ENCODE peak calls at places on chromosomes 1 and 21, in four cellular contexts. D is gastrocnemius medialis, C is GM23338, Z is fibroblast of lung. U is an unnamed sample.

GRCh38 chr1:77687519-77687906 is 5.1 kb upstream of the ZZZ3 start:
- DNase-seq in D (no peak), C (peak; percentile 91), Z (peak; percentile 14), U (no peak)

GRCh38 chr1:53697671-53698380 is 41.1 kb downstream of the GLIS1 start:
- DNase-seq in D (no peak), C (no peak), Z (peak; percentile 34), U (no peak)

GRCh38 chr1:80258659-80259058 is 1252.1 kb upstream of the ADGRL4 start:
- DNase-seq in D (no peak), C (peak; percentile 11), Z (no peak), U (no peak)

GRCh38 chr1:169193191-169193850 is 86.8 kb downstream of the ATP1B1 start:
- DNase-seq in D (peak; percentile 29), C (no peak), Z (peak; percentile 16), U (no peak)

GRCh38 chr1:243596441-243597183 is 253.4 kb downstream of the AKT3 start:
- DNase-seq in D (no peak), C (no peak), Z (peak; percentile 99), U (no peak)

GRCh38 chr1:85580046-85580411 is 532 bp upstream of the CCN1 start:
- DNase-seq in D (peak; percentile 47), C (peak; percentile 71), Z (peak; percentile 88), U (peak; percentile 77)

GRCh38 chr1:147079400-147080012 is 92.8 kb downstream of the PRKAB2 start:
- DNase-seq in D (no peak), C (peak; percentile 30), Z (no peak), U (no peak)

GRCh38 chr1:184691719-184692324 is 62.8 kb downstream of the EDEM3 start:
- DNase-seq in D (no peak), C (peak; percentile 74), Z (peak; percentile 61), U (no peak)

GRCh38 chr1:190436615-190437014 is 41.0 kb downstream of the BRINP3 start:
- DNase-seq in D (no peak), C (no peak), Z (peak; percentile 36), U (no peak)

DNA sequence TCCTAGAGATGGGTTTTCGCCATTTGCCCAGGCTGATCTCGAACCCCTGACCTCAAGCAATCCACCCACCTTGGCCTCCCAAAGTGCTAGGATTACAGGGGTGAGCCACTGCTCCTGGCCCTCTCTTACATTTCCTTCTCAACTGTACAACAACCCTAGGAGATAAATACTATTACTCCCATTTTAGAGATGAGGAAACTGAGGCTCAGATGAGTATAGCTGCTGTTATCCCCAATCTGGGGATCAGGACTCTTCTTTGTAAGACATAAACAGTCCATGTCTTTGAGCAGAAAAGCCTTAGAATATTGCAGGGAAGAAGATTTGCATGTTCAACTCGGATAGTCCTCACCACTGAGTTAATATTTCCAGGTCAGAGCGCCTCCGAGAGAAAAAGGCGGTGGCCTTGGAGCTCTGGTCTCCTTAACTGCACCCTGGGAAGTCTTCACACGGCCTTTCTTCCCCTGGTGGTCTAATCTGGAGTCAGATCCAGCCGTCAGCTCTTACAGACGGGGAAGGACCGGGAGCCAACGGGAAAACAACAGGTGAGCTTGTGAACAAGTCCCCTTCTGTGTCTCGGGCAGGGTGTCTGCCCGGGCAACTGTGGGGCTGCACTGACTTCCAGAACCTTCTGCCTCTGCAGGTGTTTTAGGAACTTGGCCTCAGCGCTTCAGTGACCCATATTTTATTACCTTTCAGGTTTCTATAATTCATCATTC is 5.9 kb upstream of the OLIG1 start:
- DNase-seq in D (no peak), C (peak; percentile 69), Z (no peak), U (no peak)
- H3K27me3 ChIP-seq in D (no peaks in the 10 kb centered on the region), C (peaks cover 60% of the 10 kb centered on the region), Z (peaks cover 56% of the 10 kb centered on the region), U (no peaks in the 10 kb centered on the region)

GRCh38 chr1:11691302-11691914 is at the start of gene DRAXIN:
- DNase-seq in D (no peak), C (peak; percentile 89), Z (peak; percentile 16), U (no peak)

GRCh38 chr1:11690669-11691301 is 725 bp upstream of the DRAXIN start:
- DNase-seq in D (no peak), C (peak; percentile 76), Z (no peak), U (no peak)

GRCh38 chr1:11685210-11685752 is 4.3 kb upstream of the MAD2L2 start:
- DNase-seq in D (no peak), C (no peak), Z (no peak), U (no peak)

GRCh38 chr1:11690132-11690668 is 1.3 kb upstream of the DRAXIN start:
- DNase-seq in D (no peak), C (no peak), Z (no peak), U (no peak)

DNA sequence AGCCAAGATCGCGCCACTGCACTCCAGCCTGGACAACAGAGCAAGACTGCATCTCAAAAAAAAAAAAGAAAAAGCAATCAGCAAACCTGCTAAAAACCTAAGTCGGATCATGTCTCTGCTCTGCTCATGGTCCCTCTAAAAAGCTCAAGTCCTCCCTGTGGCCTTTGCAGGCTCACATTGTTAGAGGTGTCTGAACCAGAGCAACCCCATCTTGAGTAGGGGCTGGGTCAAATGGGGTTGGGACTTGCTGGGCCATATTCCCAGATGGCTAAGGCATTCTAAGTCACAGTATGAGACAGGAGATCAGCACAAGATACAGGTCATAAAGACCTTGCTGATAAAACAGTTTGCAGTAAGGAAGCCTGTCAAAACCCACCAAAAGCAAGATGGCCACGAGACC is 3.0 kb upstream of the DRAXIN start:
- DNase-seq in D (no peak), C (no peak), Z (no peak), U (no peak)
- H3K27me3 ChIP-seq in D (peaks cover 47% of the 10 kb centered on the region), C (no peaks in the 10 kb centered on the region), Z (peaks cover 34% of the 10 kb centered on the region), U (peaks cover 23% of the 10 kb centered on the region)

GRCh38 chr1:94892604-94893280 is 34.2 kb downstream of the CNN3 start:
- DNase-seq in D (no peak), C (no peak), Z (no peak), U (no peak)

GRCh38 chr1:94899756-94900155 is 27.2 kb downstream of the CNN3 start:
- DNase-seq in D (no peak), C (no peak), Z (no peak), U (no peak)

GRCh38 chr1:94898486-94899385 is 28.2 kb downstream of the CNN3 start:
- DNase-seq in D (no peak), C (no peak), Z (peak; percentile 71), U (no peak)

GRCh38 chr1:94895518-94895917 is 31.4 kb downstream of the CNN3 start:
- DNase-seq in D (no peak), C (no peak), Z (no peak), U (no peak)

DNA sequence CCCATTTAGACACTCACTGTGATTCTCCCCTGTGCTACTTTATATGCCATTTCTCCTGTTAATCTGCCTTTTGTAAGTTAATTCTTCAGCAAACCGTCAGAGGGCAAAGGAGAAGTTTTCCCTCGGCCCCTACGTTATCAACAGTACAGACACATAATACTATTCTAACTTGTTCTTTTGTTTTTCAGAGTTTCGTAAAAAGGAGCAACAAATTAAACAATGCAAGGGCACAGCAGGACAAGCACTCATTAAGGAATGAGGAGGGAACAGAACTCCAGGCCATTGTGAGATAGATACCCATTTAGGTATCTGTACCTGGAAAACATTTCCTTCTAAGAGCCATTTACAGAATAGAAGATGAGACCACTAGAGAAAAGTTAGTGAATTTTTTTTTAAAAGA is 32.3 kb downstream of the CNN3 start:
- DNase-seq in D (no peak), C (peak; percentile 56), Z (no peak), U (no peak)
- H3K27me3 ChIP-seq in D (no peaks in the 10 kb centered on the region), C (no peaks in the 10 kb centered on the region), Z (no peaks in the 10 kb centered on the region), U (no peaks in the 10 kb centered on the region)

DNA sequence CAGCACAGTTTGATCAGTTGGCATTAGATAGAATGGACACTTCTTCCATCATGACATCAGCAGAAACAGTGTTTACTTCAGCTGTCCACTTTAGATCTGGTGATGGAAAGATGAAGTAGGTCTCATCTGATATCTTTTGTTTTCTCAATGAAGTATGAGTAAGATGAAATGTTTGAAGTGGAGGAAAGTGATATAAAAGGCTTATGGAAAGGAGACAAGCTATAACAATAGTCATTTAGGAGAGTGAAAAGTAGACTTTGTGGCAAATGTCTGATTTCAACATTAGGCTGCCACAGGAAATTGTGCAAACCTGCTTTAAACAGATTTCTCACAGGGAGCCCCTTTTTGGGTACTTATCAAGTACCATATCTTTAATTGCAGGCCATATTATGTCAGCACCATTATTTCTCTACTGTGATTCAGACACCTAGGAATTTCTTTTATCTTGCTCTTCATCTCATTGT is 18.2 kb downstream of the PDC start:
- DNase-seq in D (no peak), C (no peak), Z (peak; percentile 90), U (no peak)
- H3K27me3 ChIP-seq in D (no peaks in the 10 kb centered on the region), C (no peaks in the 10 kb centered on the region), Z (no peaks in the 10 kb centered on the region), U (no peaks in the 10 kb centered on the region)

GRCh38 chr1:64471218-64471719 is 1.3 kb downstream of the CACHD1 start:
- DNase-seq in D (no peak), C (peak; percentile 72), Z (peak; percentile 21), U (no peak)
- H3K27me3 ChIP-seq in D (no peaks in the 10 kb centered on the region), C (peaks cover 32% of the 10 kb centered on the region), Z (peaks cover 5% of the 10 kb centered on the region), U (no peaks in the 10 kb centered on the region)

GRCh38 chr1:40315795-40316594 is 1.1 kb downstream of the COL9A2 start:
- DNase-seq in D (no peak), C (peak; percentile 58), Z (no peak), U (peak; percentile 66)
- H3K27me3 ChIP-seq in D (peaks cover 47% of the 10 kb centered on the region), C (peaks cover 76% of the 10 kb centered on the region), Z (peaks cover 31% of the 10 kb centered on the region), U (no peaks in the 10 kb centered on the region)

DNA sequence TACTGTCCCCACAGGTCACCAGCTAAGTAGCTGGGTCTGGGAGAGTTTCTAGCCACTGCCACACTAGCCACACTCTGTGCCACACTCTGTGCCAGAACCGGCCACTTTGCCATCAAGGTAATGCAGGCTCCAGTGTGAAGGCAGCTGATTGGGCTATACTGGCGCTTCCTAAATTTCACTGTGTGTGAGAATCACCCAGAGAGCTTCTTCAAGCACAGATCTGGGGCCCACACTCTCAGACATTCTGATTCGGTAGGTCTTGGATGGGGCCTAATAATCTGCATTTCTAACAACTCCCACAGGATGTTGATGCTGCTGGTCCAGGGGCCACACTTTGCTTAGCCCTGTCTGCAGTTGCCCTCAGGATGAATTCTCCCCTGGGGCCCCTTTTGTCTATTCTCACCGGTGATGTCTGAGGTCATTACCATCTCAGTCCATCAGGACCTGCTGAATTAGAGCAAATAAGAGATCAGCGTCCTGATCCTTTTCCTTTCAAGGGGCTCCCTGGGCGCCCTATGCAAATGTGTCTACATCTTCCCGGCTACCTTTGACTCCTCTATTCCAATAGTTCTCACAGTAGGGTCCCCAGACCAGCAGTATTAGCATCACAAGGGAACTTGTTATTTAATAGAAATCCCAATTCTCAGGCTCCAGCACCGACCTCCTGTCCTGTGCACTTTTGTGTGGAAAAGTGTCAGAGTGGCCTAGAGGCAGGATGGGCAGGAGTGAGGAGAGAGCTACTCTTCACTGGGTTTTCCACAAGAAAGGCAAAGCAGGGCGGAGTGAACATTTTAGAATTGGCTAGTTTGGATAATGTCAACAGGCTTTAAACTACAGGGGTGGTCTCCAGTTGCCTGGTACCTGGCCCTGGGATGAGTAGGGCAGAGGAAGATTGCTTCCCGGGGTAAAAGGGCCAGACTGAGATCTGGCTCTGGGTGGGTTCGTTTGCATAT is 24.7 kb upstream of the LRRN2 start:
- DNase-seq in D (no peak), C (peak; percentile 90), Z (no peak), U (no peak)
- H3K27me3 ChIP-seq in D (peaks cover 5% of the 10 kb centered on the region), C (peaks cover 79% of the 10 kb centered on the region), Z (peaks cover 38% of the 10 kb centered on the region), U (no peaks in the 10 kb centered on the region)

GRCh38 chr1:10960406-10960805 is 52.0 kb upstream of the TARDBP start:
- DNase-seq in D (peak; percentile 72), C (no peak), Z (no peak), U (no peak)
- H3K27me3 ChIP-seq in D (no peaks in the 10 kb centered on the region), C (no peaks in the 10 kb centered on the region), Z (peaks cover 5% of the 10 kb centered on the region), U (no peaks in the 10 kb centered on the region)

GRCh38 chr21:29825936-29826335 is 113.9 kb downstream of the GRIK1 start:
- DNase-seq in D (no peak), C (no peak), Z (no peak), U (no peak)

GRCh38 chr21:29832217-29832616 is 107.6 kb downstream of the GRIK1 start:
- DNase-seq in D (no peak), C (no peak), Z (no peak), U (no peak)

GRCh38 chr21:29827647-29828046 is 112.1 kb downstream of the GRIK1 start:
- DNase-seq in D (no peak), C (no peak), Z (no peak), U (no peak)

GRCh38 chr21:29829514-29830255 is 110.1 kb downstream of the GRIK1 start:
- DNase-seq in D (no peak), C (no peak), Z (peak; percentile 34), U (no peak)

GRCh38 chr21:29827236-29827635 is 112.6 kb downstream of the GRIK1 start:
- DNase-seq in D (no peak), C (no peak), Z (no peak), U (no peak)
- H3K27me3 ChIP-seq in D (no peaks in the 10 kb centered on the region), C (no peaks in the 10 kb centered on the region), Z (no peaks in the 10 kb centered on the region), U (no peaks in the 10 kb centered on the region)

U was measured in ascending aorta.